ENCODE peak calls at places on chromosomes 7 and 10, in four cellular contexts. One of them, this sample, is unnamed.

GRCh38 chr7:1965579-1966294 is 267.0 kb downstream of the MAD1L1 start:
- DNase-seq in natural killer cell: no peak
- DNase-seq in heart right ventricle: peak
- DNase-seq in neural crest cell: no peak
- DNase-seq in this sample: no peak

GRCh38 chr7:158563051-158563450 is 24.6 kb downstream of the PTPRN2 start:
- DNase-seq in natural killer cell: no peak
- DNase-seq in heart right ventricle: no peak
- DNase-seq in neural crest cell: no peak
- DNase-seq in this sample: no peak

GRCh38 chr7:6495597-6496262 is 48.0 kb upstream of the DAGLB start:
- DNase-seq in natural killer cell: no peak
- DNase-seq in heart right ventricle: no peak
- DNase-seq in neural crest cell: no peak
- DNase-seq in this sample: no peak

GRCh38 chr10:70760271-70760787 is 24.8 kb downstream of the TBATA start:
- DNase-seq in natural killer cell: no peak
- DNase-seq in heart right ventricle: no peak
- DNase-seq in neural crest cell: no peak
- DNase-seq in this sample: peak

GRCh38 chr10:99678921-99679320 is 19.6 kb downstream of the ENTPD7 start:
- DNase-seq in natural killer cell: no peak
- DNase-seq in heart right ventricle: no peak
- DNase-seq in neural crest cell: no peak
- DNase-seq in this sample: no peak

GRCh38 chr7:101557421-101557820 is 71.7 kb downstream of the MYL10 start:
- DNase-seq in natural killer cell: no peak
- DNase-seq in heart right ventricle: no peak
- DNase-seq in neural crest cell: no peak
- DNase-seq in this sample: no peak

GRCh38 chr10:27998178-27998953 is 513 bp downstream of the ODAD2 start:
- DNase-seq in natural killer cell: no peak
- DNase-seq in heart right ventricle: peak
- DNase-seq in neural crest cell: peak
- DNase-seq in this sample: no peak

GRCh38 chr10:94102436-94102835 is 108.7 kb downstream of the PLCE1 start:
- DNase-seq in natural killer cell: no peak
- DNase-seq in heart right ventricle: no peak
- DNase-seq in neural crest cell: no peak
- DNase-seq in this sample: no peak

GRCh38 chr10:48400129-48400849 is 93.8 kb downstream of the MAPK8 start:
- DNase-seq in natural killer cell: no peak
- DNase-seq in heart right ventricle: no peak
- DNase-seq in neural crest cell: no peak
- DNase-seq in this sample: no peak

GRCh38 chr10:100998183-100998990 is 1.2 kb upstream of the LZTS2 start:
- DNase-seq in natural killer cell: peak
- DNase-seq in heart right ventricle: peak
- DNase-seq in neural crest cell: peak
- DNase-seq in this sample: no peak

GRCh38 chr10:24518981-24519597 is 204.6 kb downstream of the ARHGAP21 start:
- DNase-seq in natural killer cell: no peak
- DNase-seq in heart right ventricle: peak
- DNase-seq in neural crest cell: peak
- DNase-seq in this sample: no peak

GRCh38 chr7:105654994-105655900 is 74.0 kb upstream of the EFCAB10 start:
- DNase-seq in natural killer cell: no peak
- DNase-seq in heart right ventricle: peak
- DNase-seq in neural crest cell: no peak
- DNase-seq in this sample: no peak

GRCh38 chr10:71685554-71686202 is 33.9 kb downstream of the C10orf105 start:
- DNase-seq in natural killer cell: no peak
- DNase-seq in heart right ventricle: no peak
- DNase-seq in neural crest cell: no peak
- DNase-seq in this sample: no peak

GRCh38 chr10:97498841-97499560 is at the start of gene UBTD1:
- DNase-seq in natural killer cell: no peak
- DNase-seq in heart right ventricle: peak
- DNase-seq in neural crest cell: no peak
- DNase-seq in this sample: no peak

GRCh38 chr7:132858251-132858650 is 223.6 kb downstream of the CHCHD3 start:
- DNase-seq in natural killer cell: no peak
- DNase-seq in heart right ventricle: no peak
- DNase-seq in neural crest cell: no peak
- DNase-seq in this sample: no peak

GRCh38 chr7:151886783-151887182 is 9.9 kb upstream of the PRKAG2 start:
- DNase-seq in natural killer cell: no peak
- DNase-seq in heart right ventricle: no peak
- DNase-seq in neural crest cell: no peak
- DNase-seq in this sample: no peak

GRCh38 chr7:135164357-135165021 is 6.0 kb downstream of the CYREN start:
- DNase-seq in natural killer cell: no peak
- DNase-seq in heart right ventricle: no peak
- DNase-seq in neural crest cell: no peak
- DNase-seq in this sample: no peak

GRCh38 chr7:104929921-104930320 is 84.1 kb upstream of the KMT2E start:
- DNase-seq in natural killer cell: no peak
- DNase-seq in heart right ventricle: no peak
- DNase-seq in neural crest cell: no peak
- DNase-seq in this sample: no peak

GRCh38 chr7:136868496-136869005 is at the start of gene CHRM2:
- DNase-seq in natural killer cell: no peak
- DNase-seq in heart right ventricle: no peak
- DNase-seq in neural crest cell: peak
- DNase-seq in this sample: no peak

GRCh38 chr10:4512557-4513286 is 313.3 kb upstream of the AKR1E2 start:
- DNase-seq in natural killer cell: no peak
- DNase-seq in heart right ventricle: peak
- DNase-seq in neural crest cell: no peak
- DNase-seq in this sample: no peak

GRCh38 chr10:51010977-51011376 is 63.3 kb upstream of the PRKG1 start:
- DNase-seq in natural killer cell: no peak
- DNase-seq in heart right ventricle: no peak
- DNase-seq in neural crest cell: no peak
- DNase-seq in this sample: no peak

GRCh38 chr7:111174476-111174875 is 83.5 kb downstream of the LRRN3 start:
- DNase-seq in natural killer cell: no peak
- DNase-seq in heart right ventricle: no peak
- DNase-seq in neural crest cell: no peak
- DNase-seq in this sample: no peak

GRCh38 chr10:16848562-16849154 is 31.4 kb upstream of the RSU1 start:
- DNase-seq in natural killer cell: no peak
- DNase-seq in heart right ventricle: no peak
- DNase-seq in neural crest cell: no peak
- DNase-seq in this sample: no peak

GRCh38 chr7:33155811-33156210 is 26.4 kb downstream of the BBS9 start:
- DNase-seq in natural killer cell: no peak
- DNase-seq in heart right ventricle: no peak
- DNase-seq in neural crest cell: no peak
- DNase-seq in this sample: no peak

GRCh38 chr7:106777666-106778299 is 87.3 kb upstream of the PIK3CG start:
- DNase-seq in natural killer cell: no peak
- DNase-seq in heart right ventricle: no peak
- DNase-seq in neural crest cell: no peak
- DNase-seq in this sample: no peak

GRCh38 chr7:5695709-5696345 is 85.6 kb downstream of the RNF216 start:
- DNase-seq in natural killer cell: no peak
- DNase-seq in heart right ventricle: peak
- DNase-seq in neural crest cell: no peak
- DNase-seq in this sample: no peak

GRCh38 chr7:35729061-35729783 is 34.3 kb upstream of the HERPUD2 start:
- DNase-seq in natural killer cell: peak
- DNase-seq in heart right ventricle: no peak
- DNase-seq in neural crest cell: no peak
- DNase-seq in this sample: no peak

DNA sequence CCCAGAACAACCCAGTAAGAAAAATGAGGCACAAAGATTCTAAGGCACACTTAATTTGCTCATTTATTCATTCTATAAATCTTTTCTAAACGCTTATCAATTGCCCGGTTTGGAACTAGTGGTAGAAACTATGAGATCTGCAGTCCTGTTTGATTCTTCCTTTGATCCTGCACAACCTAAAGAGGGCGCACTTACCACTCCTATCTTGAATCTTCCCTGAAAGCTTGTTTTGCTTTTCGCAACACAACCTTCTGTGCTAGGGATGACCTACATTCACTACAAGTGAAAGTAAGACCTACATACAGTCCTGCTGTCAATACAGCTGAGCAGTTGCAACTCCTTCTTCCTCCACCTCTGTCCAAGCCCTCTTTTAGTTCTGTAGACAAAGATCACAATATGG is 12.6 kb upstream of the ARL4A start:
- DNase-seq in natural killer cell: no peak
- DNase-seq in heart right ventricle: peak
- DNase-seq in neural crest cell: no peak
- DNase-seq in this sample: peak
- TF ChIP-seq CTCF in natural killer cell: peak
- TF ChIP-seq CTCF in heart right ventricle: peak
- TF ChIP-seq CTCF in neural crest cell: peak
- TF ChIP-seq CTCF in this sample: peak

DNA sequence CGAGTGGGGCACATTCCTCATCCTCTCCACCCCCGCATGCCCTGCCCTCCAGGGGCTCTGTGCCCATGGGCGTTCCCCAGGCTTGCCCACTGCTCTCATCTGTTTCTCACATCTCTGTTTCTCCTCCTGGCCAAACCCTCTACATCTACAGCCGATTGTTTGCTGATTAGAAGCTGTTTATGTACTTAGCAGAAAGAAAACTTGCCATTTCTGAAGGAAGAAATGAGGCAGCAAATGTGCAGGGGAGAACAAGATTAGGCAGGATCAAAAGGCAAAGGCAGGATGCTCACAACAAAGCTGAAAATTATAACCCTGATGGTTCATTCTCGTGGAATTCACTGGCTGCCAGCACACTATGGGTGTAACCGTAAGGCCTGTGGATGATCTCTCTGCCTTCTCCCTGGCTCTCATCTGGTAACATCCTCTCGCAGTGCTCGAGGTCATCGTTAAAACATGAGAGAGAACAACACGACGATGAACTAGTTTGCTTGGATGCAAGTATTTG is 111.6 kb upstream of the KLF14 start:
- DNase-seq in natural killer cell: no peak
- DNase-seq in heart right ventricle: no peak
- DNase-seq in neural crest cell: no peak
- DNase-seq in this sample: no peak
- TF ChIP-seq CTCF in natural killer cell: no peak
- TF ChIP-seq CTCF in heart right ventricle: no peak
- TF ChIP-seq CTCF in neural crest cell: no peak
- TF ChIP-seq CTCF in this sample: no peak

GRCh38 chr7:26368542-26368941 is 76.9 kb downstream of the SNX10 start:
- DNase-seq in natural killer cell: no peak
- DNase-seq in heart right ventricle: no peak
- DNase-seq in neural crest cell: no peak
- DNase-seq in this sample: no peak
- TF ChIP-seq CTCF in natural killer cell: no peak
- TF ChIP-seq CTCF in heart right ventricle: no peak
- TF ChIP-seq CTCF in neural crest cell: no peak
- TF ChIP-seq CTCF in this sample: no peak

DNA sequence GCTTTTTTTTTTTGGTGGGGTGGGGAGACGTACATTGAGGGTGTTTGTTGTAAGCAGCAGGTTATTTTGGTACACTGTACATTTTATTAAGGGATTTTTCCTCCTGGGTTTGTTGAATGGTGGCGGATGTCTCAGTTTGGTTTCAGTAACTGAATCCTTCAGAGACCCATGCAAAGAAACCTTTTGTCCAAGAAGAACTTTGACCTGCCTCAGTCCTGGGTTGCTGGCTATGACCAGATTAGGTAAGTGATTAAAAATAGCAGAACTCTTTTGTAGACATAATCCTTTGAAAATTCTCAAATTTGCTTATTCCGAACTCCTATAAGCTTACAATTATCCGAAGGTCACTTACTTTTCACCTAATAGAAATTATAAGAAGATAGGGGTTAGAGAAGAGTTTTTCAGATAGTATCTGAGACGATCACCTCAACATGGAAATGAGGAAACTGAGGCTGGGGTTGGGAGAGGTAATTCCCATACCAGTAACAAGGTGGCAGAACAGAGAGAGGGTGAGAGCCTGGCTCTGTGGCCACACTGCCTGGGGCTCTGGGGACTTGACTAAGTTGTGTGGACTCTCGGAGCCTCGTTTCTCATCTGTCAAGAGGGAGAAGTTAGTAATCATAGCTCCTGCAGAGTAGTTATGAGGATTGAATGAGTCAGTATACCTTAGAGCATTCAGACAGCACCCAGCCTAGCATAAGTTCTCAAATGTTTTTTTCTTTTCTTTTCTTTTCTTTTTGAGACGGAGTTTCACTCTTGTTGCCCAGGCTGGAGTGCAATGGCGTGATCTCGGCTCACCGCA is 87.4 kb downstream of the CCNY start:
- DNase-seq in natural killer cell: no peak
- DNase-seq in heart right ventricle: no peak
- DNase-seq in neural crest cell: no peak
- DNase-seq in this sample: no peak
- TF ChIP-seq CTCF in natural killer cell: no peak
- TF ChIP-seq CTCF in heart right ventricle: no peak
- TF ChIP-seq CTCF in neural crest cell: no peak
- TF ChIP-seq CTCF in this sample: no peak

This sample was measured in CD14-positive monocyte.